ENCODE peak calls at places on chromosomes 7 and 10, in six cellular contexts. B, J, L, A, O and I are unnamed samples.

GRCh38 chr10:59945991-59946390 is 39.6 kb upstream of the CCDC6 start:
- DNase-seq in A (no peak), L (no peak), B (no peak), J (no peak), O (no peak), I (no peak)

GRCh38 chr7:90709501-90710465 is 113.7 kb downstream of the CDK14 start:
- DNase-seq in L (peak), O (no peak), B (no peak), J (peak), A (no peak), I (peak)

GRCh38 chr10:14578060-14578952 is 196.4 kb downstream of the FAM107B start:
- DNase-seq in B (no peak), J (no peak), L (no peak), O (no peak), A (no peak), I (peak)

GRCh38 chr10:29646960-29647431 is 12.2 kb upstream of the SVIL start:
- DNase-seq in L (peak), A (no peak), J (no peak), B (no peak), O (no peak), I (no peak)

GRCh38 chr10:62620491-62620890 is 184.0 kb upstream of the ADO start:
- DNase-seq in B (no peak), L (no peak), A (peak), O (no peak), J (no peak), I (no peak)

GRCh38 chr10:10797467-10797866 is 220.2 kb upstream of the CELF2 start:
- DNase-seq in J (no peak), L (no peak), A (no peak), O (no peak), B (no peak), I (no peak)

GRCh38 chr10:55374917-55375316 is 573.9 kb upstream of the PCDH15 start:
- DNase-seq in L (no peak), O (no peak), J (no peak), B (no peak), A (no peak), I (no peak)

GRCh38 chr10:11685787-11686218 is 56.4 kb upstream of the ECHDC3 start:
- DNase-seq in O (no peak), A (peak), L (peak), B (peak), J (peak), I (no peak)

GRCh38 chr7:117791877-117792780 is 81.1 kb downstream of the CTTNBP2 start:
- DNase-seq in L (no peak), B (no peak), O (no peak), J (peak), A (peak), I (no peak)

GRCh38 chr7:142053988-142054387 is 57.5 kb upstream of the MGAM2 start:
- DNase-seq in L (no peak), O (no peak), J (no peak), B (no peak), A (no peak), I (no peak)

GRCh38 chr10:33706191-33706590 is 371.7 kb upstream of the NRP1 start:
- DNase-seq in O (no peak), J (no peak), A (no peak), L (peak), B (no peak), I (no peak)

GRCh38 chr7:45971661-45972175 is 50.6 kb upstream of the IGFBP3 start:
- DNase-seq in A (no peak), B (no peak), J (no peak), L (no peak), O (peak), I (no peak)

GRCh38 chr10:125707852-125708468 is 11.5 kb upstream of the EDRF1 start:
- DNase-seq in J (no peak), B (no peak), A (no peak), L (peak), O (no peak), I (no peak)

GRCh38 chr7:52006674-52007073 is 690.1 kb upstream of the COBL start:
- DNase-seq in J (no peak), O (no peak), B (no peak), A (no peak), L (no peak), I (no peak)

GRCh38 chr10:133608855-133609254 is 17.7 kb downstream of the FRG2B start:
- DNase-seq in B (no peak), A (peak), J (no peak), O (no peak), L (no peak), I (peak)

GRCh38 chr10:93541402-93542357 is 24.8 kb upstream of the FFAR4 start:
- DNase-seq in O (peak), A (no peak), L (peak), J (peak), B (no peak), I (peak)

GRCh38 chr10:17516376-17516775 is 62.0 kb upstream of the ST8SIA6 start:
- DNase-seq in L (peak), A (no peak), B (no peak), O (no peak), J (no peak), I (no peak)

GRCh38 chr10:992523-993340 is 4.5 kb downstream of the GTPBP4 start:
- DNase-seq in B (no peak), A (no peak), L (peak), O (no peak), J (no peak), I (no peak)

GRCh38 chr7:155169498-155170065 is 99.5 kb downstream of the HTR5A start:
- DNase-seq in L (no peak), A (no peak), O (no peak), J (no peak), B (no peak), I (no peak)

GRCh38 chr7:53191836-53192443 is 156.5 kb downstream of the POM121L12 start:
- DNase-seq in O (no peak), L (no peak), A (no peak), J (no peak), B (no peak), I (peak)

GRCh38 chr10:49381111-49381900 is 14.6 kb downstream of the DRGX start:
- DNase-seq in L (no peak), O (no peak), B (no peak), J (no peak), A (no peak), I (no peak)

GRCh38 chr10:95183451-95184230 is 10.4 kb upstream of the ACSM6 start:
- DNase-seq in L (peak), J (peak), A (peak), B (peak), O (peak), I (peak)

GRCh38 chr7:134327896-134328295 is 11.2 kb upstream of the SLC35B4 start:
- DNase-seq in J (no peak), O (no peak), A (peak), L (peak), B (peak), I (peak)

DNA sequence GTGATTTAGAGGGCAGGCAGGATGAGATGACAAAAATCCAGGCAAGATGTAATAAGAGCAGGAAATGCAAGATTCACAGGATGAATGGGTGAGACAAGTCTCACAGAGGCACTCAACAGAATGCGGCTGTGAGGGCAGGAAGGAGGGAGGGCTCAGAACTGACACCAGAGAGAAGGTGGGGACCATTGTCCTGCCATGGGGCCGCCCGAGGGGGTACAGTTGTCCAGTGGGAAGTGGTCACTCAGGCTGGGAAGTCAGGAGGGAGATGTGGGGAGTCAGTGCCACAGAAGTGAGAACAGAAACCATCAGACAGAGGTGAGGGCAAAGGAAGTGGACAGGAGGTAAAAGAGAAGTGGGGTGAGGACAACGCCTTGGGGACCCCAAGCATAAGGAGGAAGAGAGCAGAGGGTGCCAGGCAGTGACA is 8.9 kb downstream of the HIP1 start:
- DNase-seq in J (no peak), O (peak), L (no peak), B (no peak), A (no peak), I (peak)
- H3K27ac ChIP-seq in J (no peak), O (no peak), L (no peak), B (no peak), A (no peak), I (no peak)

GRCh38 chr10:121461307-121461706 is 136.9 kb downstream of the FGFR2 start:
- DNase-seq in B (no peak), J (no peak), A (no peak), O (no peak), L (no peak), I (no peak)

GRCh38 chr10:121460733-121461132 is 137.5 kb downstream of the FGFR2 start:
- DNase-seq in L (no peak), O (no peak), A (no peak), J (no peak), B (no peak), I (no peak)

GRCh38 chr10:121457729-121458128 is 140.5 kb downstream of the FGFR2 start:
- DNase-seq in B (no peak), J (no peak), A (no peak), O (no peak), L (no peak), I (no peak)

GRCh38 chr10:121459765-121460453 is 138.3 kb downstream of the FGFR2 start:
- DNase-seq in L (no peak), J (no peak), O (peak), B (no peak), A (no peak), I (peak)

DNA sequence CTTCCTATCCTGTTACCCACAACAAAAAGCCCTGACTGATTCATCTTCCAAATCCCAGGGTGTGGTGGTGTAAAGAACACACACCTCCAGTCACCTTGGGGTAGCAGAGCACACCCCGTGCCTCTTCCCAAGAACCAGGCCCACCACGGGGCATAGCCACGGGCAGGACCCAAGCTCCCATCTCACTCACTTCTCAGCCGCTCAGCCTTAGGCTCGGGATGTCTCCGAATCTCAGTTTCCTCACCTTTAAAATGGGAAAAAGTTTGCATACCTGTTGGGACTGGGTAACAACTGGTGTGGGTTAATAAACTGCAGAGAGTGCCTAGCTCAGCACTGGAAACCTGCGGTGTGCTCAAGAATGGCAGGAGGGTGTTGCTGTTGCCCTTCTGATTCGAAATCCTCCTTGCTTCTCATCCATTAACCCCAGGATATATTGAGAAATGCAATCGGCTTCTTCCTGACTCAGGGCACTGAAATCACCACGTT is 138.9 kb downstream of the FGFR2 start:
- DNase-seq in A (no peak), B (no peak), O (no peak), J (no peak), L (no peak), I (no peak)
- H3K27ac ChIP-seq in A (no peak), B (no peak), O (no peak), J (no peak), L (peak), I (peak)

DNA sequence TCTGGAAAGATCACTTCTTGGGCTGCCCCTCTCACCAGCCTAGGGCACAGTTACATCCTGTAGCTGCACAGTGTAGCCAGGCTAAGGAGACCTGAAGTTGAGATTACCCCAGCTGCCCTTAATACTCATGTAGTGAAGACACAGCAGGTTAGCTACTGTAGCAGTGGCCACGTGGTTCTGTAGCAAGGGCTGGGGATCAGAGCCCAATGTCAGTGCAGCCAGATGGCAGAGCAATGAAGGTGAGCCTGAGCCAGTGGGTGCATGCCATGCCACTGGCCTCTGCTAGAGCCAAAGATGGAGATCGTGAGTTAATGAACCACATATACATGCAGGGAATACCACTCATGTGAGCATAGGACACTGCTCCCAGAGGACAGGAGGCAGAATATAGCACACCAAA is 15.5 kb downstream of the AMPH start:
- DNase-seq in O (no peak), B (no peak), J (no peak), A (no peak), L (no peak), I (no peak)
- H3K27ac ChIP-seq in O (no peak), B (no peak), J (no peak), A (no peak), L (no peak), I (no peak)

GRCh38 chr7:114922652-114923402 is 933 bp downstream of the MDFIC start:
- DNase-seq in B (peak), J (peak), L (peak), A (peak), O (peak), I (peak)

GRCh38 chr7:114921636-114922150 is at the start of gene MDFIC:
- DNase-seq in B (peak), L (no peak), J (no peak), A (no peak), O (no peak), I (no peak)

GRCh38 chr7:114923403-114923713 is 1.5 kb downstream of the MDFIC start:
- DNase-seq in B (no peak), J (no peak), A (no peak), O (no peak), L (no peak), I (no peak)

GRCh38 chr7:114924066-114924712 is 2.3 kb downstream of the MDFIC start:
- DNase-seq in A (no peak), J (no peak), O (no peak), B (no peak), L (no peak), I (no peak)

DNA sequence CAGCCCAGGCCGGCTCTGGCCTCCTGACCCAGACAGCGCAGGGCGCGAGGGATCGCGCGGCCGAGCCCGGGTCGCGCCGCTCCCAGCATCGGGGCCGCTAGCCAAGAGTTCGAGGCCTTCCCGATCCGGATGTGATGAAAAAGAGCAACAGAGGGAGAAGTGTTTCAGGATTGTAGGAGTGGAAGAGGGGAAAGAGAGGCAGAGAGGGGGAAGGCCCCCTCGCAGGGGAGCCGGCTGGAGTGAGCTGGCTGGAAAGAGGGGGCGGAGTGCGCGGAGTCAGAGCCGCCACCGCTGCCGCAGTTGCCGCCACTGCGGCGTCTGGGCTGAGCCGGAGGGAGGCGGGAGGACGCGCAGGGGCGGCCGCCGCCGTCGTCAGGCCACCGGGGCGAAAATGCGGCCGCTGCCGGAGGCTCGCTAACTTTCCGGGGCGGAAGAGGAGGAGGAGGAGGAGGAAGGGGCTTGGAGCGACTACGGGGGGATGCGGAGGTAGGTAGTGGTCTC is 307 bp downstream of the MDFIC start:
- DNase-seq in A (peak), L (peak), B (peak), J (peak), O (peak), I (peak)
- H3K27ac ChIP-seq in A (peak), L (peak), B (peak), J (peak), O (peak), I (peak)

DNA sequence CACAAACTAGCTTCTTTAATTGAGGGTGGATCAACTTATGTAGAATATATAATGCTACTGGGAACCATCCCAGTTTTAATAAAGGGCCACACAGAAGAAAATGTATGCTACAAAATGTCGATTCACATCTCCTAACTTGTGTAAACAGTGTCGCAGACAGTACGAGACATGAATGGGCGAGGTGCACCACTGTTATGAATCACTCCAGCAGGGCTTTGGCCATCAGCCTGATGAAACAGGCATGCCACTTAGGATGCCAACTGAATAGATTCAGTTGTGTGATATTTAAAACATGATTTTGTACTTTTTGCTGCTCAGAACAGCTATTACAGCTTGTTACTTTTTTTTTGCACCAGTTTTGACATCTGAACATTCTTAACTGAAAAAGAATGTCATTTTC is 138.0 kb downstream of the VTI1A start:
- DNase-seq in J (no peak), O (no peak), B (no peak), L (peak), A (no peak), I (no peak)
- H3K27ac ChIP-seq in J (no peak), O (no peak), B (no peak), L (no peak), A (no peak), I (no peak)

GRCh38 chr10:20962165-20962564 is 65.1 kb upstream of the NEBL start:
- DNase-seq in J (no peak), O (no peak), A (no peak), B (no peak), L (no peak), I (no peak)

GRCh38 chr10:20959178-20959577 is 62.1 kb upstream of the NEBL start:
- DNase-seq in O (no peak), A (no peak), B (no peak), L (no peak), J (no peak), I (no peak)

GRCh38 chr10:20966426-20966825 is 69.3 kb upstream of the NEBL start:
- DNase-seq in B (no peak), L (no peak), O (no peak), J (no peak), A (no peak), I (no peak)

GRCh38 chr10:20963721-20964595 is 66.8 kb upstream of the NEBL start:
- DNase-seq in O (no peak), B (no peak), L (no peak), A (no peak), J (no peak), I (no peak)

GRCh38 chr10:20963056-20963455 is 65.9 kb upstream of the NEBL start:
- DNase-seq in A (no peak), J (no peak), B (no peak), L (no peak), O (no peak), I (no peak)
- H3K27ac ChIP-seq in A (no peak), J (no peak), B (no peak), L (no peak), O (no peak), I (no peak)

GRCh38 chr7:17495655-17496396 is 197.4 kb downstream of the AHR start:
- DNase-seq in J (no peak), L (no peak), O (no peak), A (no peak), B (no peak), I (no peak)

GRCh38 chr7:17498230-17498629 is 199.8 kb downstream of the AHR start:
- DNase-seq in B (no peak), J (no peak), L (no peak), O (no peak), A (no peak), I (no peak)

GRCh38 chr7:17500718-17501117 is 202.3 kb downstream of the AHR start:
- DNase-seq in O (no peak), B (no peak), J (no peak), A (no peak), L (no peak), I (no peak)

GRCh38 chr7:17497136-17497535 is 198.7 kb downstream of the AHR start:
- DNase-seq in L (no peak), J (no peak), B (no peak), A (no peak), O (no peak), I (no peak)

GRCh38 chr7:17497549-17498193 is 199.2 kb downstream of the AHR start:
- DNase-seq in L (no peak), B (no peak), A (no peak), O (no peak), J (no peak), I (no peak)
- H3K27ac ChIP-seq in L (no peak), B (no peak), A (no peak), O (no peak), J (no peak), I (no peak)

GRCh38 chr7:101923276-101923985 is 106.0 kb downstream of the CUX1 start:
- DNase-seq in A (no peak), L (no peak), O (peak), J (no peak), B (no peak), I (peak)

GRCh38 chr7:101921061-101921460 is 103.6 kb downstream of the CUX1 start:
- DNase-seq in B (no peak), A (no peak), L (no peak), O (peak), J (no peak), I (no peak)

GRCh38 chr7:101919363-101920115 is 102.1 kb downstream of the CUX1 start:
- DNase-seq in O (peak), B (no peak), J (no peak), L (no peak), A (no peak), I (no peak)

GRCh38 chr7:101924171-101924570 is 106.7 kb downstream of the CUX1 start:
- DNase-seq in O (peak), L (peak), B (no peak), A (no peak), J (no peak), I (no peak)

DNA sequence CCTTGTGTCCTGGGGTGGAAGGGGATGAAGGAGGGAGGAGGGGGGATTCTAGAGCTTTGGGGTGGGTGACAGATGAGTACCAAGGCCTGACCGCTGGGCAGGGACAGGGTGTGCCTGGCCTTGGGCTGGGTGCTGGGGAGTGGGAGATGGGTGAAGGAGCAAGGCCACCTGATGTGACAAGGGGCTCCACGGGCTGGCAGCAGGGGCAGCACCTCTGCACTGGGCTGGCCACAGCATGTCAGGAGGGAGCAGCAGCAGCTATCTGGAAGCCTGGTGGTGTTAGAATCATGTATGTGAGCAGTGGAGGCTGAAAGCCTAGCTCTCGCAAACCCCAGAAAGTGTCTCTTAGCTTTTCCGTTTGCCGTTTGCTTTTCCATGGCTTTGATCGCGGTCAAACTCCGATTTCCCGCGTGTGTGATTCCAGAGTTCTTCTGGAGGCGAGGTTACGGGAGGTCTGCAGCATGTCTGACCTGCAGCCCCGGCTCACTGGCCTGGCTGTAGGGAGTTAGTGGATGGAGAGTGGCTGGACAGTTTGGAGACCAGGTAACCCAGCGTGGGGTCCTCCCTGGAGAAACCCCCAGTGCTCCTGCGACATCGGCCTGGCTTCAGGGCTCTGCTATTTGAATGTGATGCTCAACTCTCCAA is 105.3 kb downstream of the CUX1 start:
- DNase-seq in J (no peak), L (no peak), B (no peak), A (no peak), O (peak), I (no peak)
- H3K27ac ChIP-seq in J (peak), L (no peak), B (no peak), A (no peak), O (peak), I (peak)